ENCODE peak calls at places on chromosome 18, in nine cellular contexts. W, P, Y, J, A, G, O, C and M are unnamed samples.

GRCh38 chr18:57075716-57076400 is 71.0 kb upstream of the BOD1L2 start:
- DNase-seq in W (no peak), P (no peak), Y (no peak), J (no peak), A (no peak), G (no peak), O (no peak), C (no peak), M (no peak)

GRCh38 chr18:8361941-8362471 is 247.2 kb upstream of the RAB12 start:
- DNase-seq in W (no peak), P (no peak), Y (no peak), J (no peak), A (no peak), G (no peak), O (no peak), C (no peak), M (no peak)

GRCh38 chr18:56890632-56891031 is 239.5 kb downstream of the WDR7 start:
- DNase-seq in W (peak), P (no peak), Y (peak), J (no peak), A (no peak), G (no peak), O (peak), C (peak), M (no peak)

GRCh38 chr18:79988925-79989361 is 580 bp upstream of the TXNL4A start:
- DNase-seq in W (peak), P (no peak), Y (no peak), J (no peak), A (no peak), G (no peak), O (peak), C (peak), M (no peak)

GRCh38 chr18:31373641-31374040 is 2.9 kb upstream of the DSG4 start:
- DNase-seq in W (no peak), P (no peak), Y (no peak), J (no peak), A (no peak), G (no peak), O (no peak), C (no peak), M (no peak)

GRCh38 chr18:54737986-54738385 is 90.3 kb upstream of the RAB27B start:
- DNase-seq in W (peak), P (no peak), Y (no peak), J (no peak), A (no peak), G (no peak), O (peak), C (peak), M (no peak)

GRCh38 chr18:71673954-71674353 is 870.2 kb downstream of the CBLN2 start:
- DNase-seq in W (no peak), P (no peak), Y (no peak), J (no peak), A (no peak), G (no peak), O (no peak), C (no peak), M (no peak)

GRCh38 chr18:56382541-56382940 is 255.9 kb downstream of the TXNL1 start:
- DNase-seq in W (no peak), P (peak), Y (no peak), J (no peak), A (no peak), G (no peak), O (no peak), C (no peak), M (no peak)

GRCh38 chr18:49745051-49746014 is 68.0 kb downstream of the ACAA2 start:
- DNase-seq in W (no peak), P (no peak), Y (no peak), J (no peak), A (no peak), G (no peak), O (peak), C (no peak), M (no peak)

GRCh38 chr18:10477863-10478260 is 23.4 kb downstream of the APCDD1 start:
- DNase-seq in W (no peak), P (no peak), Y (no peak), J (no peak), A (no peak), G (no peak), O (no peak), C (no peak), M (no peak)

GRCh38 chr18:74153793-74154192 is 5.5 kb downstream of the TIMM21 start:
- DNase-seq in W (no peak), P (no peak), Y (no peak), J (no peak), A (no peak), G (no peak), O (no peak), C (no peak), M (no peak)

GRCh38 chr18:45910405-45911023 is 56.6 kb downstream of the EPG5 start:
- DNase-seq in W (peak), P (peak), Y (no peak), J (peak), A (peak), G (peak), O (peak), C (peak), M (peak)

GRCh38 chr18:45049548-45050307 is 369.0 kb downstream of the SETBP1 start:
- DNase-seq in W (no peak), P (no peak), Y (no peak), J (no peak), A (no peak), G (no peak), O (no peak), C (no peak), M (no peak)

GRCh38 chr18:32771169-32771751 is 1.6 kb downstream of the KLHL14 start:
- DNase-seq in W (no peak), P (no peak), Y (no peak), J (peak), A (no peak), G (no peak), O (no peak), C (peak), M (no peak)

GRCh38 chr18:49133112-49133511 is 182.3 kb upstream of the SMAD7 start:
- DNase-seq in W (no peak), P (no peak), Y (no peak), J (no peak), A (no peak), G (no peak), O (no peak), C (no peak), M (no peak)

GRCh38 chr18:744824-745597 is 32.6 kb upstream of the ENOSF1 start:
- DNase-seq in W (no peak), P (no peak), Y (no peak), J (no peak), A (no peak), G (no peak), O (no peak), C (no peak), M (no peak)

GRCh38 chr18:59067873-59068272 is 71.8 kb upstream of the SEC11C start:
- DNase-seq in W (peak), P (no peak), Y (no peak), J (peak), A (no peak), G (no peak), O (no peak), C (no peak), M (no peak)

GRCh38 chr18:34461266-34461665 is 236.6 kb upstream of the NOL4 start:
- DNase-seq in W (no peak), P (no peak), Y (no peak), J (no peak), A (no peak), G (no peak), O (no peak), C (no peak), M (no peak)

GRCh38 chr18:54261894-54262293 is 7.4 kb upstream of the POLI start:
- DNase-seq in W (no peak), P (no peak), Y (no peak), J (no peak), A (peak), G (no peak), O (no peak), C (no peak), M (no peak)

GRCh38 chr18:29147944-29148343 is 971.0 kb upstream of the CDH2 start:
- DNase-seq in W (peak), P (no peak), Y (no peak), J (no peak), A (no peak), G (no peak), O (peak), C (peak), M (no peak)

GRCh38 chr18:35376742-35377695 is at the start of gene ZNF396:
- DNase-seq in W (peak), P (peak), Y (peak), J (peak), A (peak), G (peak), O (peak), C (peak), M (peak)

GRCh38 chr18:78734614-78734945 is 245.0 kb upstream of the SALL3 start:
- DNase-seq in W (no peak), P (no peak), Y (no peak), J (no peak), A (no peak), G (no peak), O (no peak), C (no peak), M (no peak)

GRCh38 chr18:79489900-79490592 is 94.3 kb downstream of the NFATC1 start:
- DNase-seq in W (no peak), P (no peak), Y (no peak), J (no peak), A (no peak), G (no peak), O (no peak), C (no peak), M (no peak)

GRCh38 chr18:13562494-13563029 is 163.8 kb downstream of the FAM210A start:
- DNase-seq in W (no peak), P (no peak), Y (no peak), J (no peak), A (peak), G (no peak), O (no peak), C (no peak), M (no peak)

GRCh38 chr18:44680271-44681038 is at the start of gene SETBP1:
- DNase-seq in W (peak), P (peak), Y (peak), J (peak), A (peak), G (peak), O (no peak), C (no peak), M (no peak)

GRCh38 chr18:3624546-3624817 is 174.5 kb downstream of the TGIF1 start:
- DNase-seq in W (no peak), P (no peak), Y (no peak), J (no peak), A (no peak), G (no peak), O (no peak), C (no peak), M (no peak)

GRCh38 chr18:68679531-68679930 is 35.4 kb downstream of the TMX3 start:
- DNase-seq in W (peak), P (no peak), Y (peak), J (no peak), A (no peak), G (no peak), O (no peak), C (no peak), M (no peak)

GRCh38 chr18:69978743-69979715 is 31.4 kb upstream of the CD226 start:
- DNase-seq in W (no peak), P (no peak), Y (no peak), J (no peak), A (no peak), G (no peak), O (no peak), C (no peak), M (no peak)

GRCh38 chr18:37720706-37721105 is 155.1 kb upstream of the CELF4 start:
- DNase-seq in W (no peak), P (no peak), Y (no peak), J (no peak), A (no peak), G (no peak), O (no peak), C (no peak), M (no peak)

GRCh38 chr18:28712172-28712571 is 535.2 kb upstream of the CDH2 start:
- DNase-seq in W (no peak), P (no peak), Y (no peak), J (no peak), A (no peak), G (no peak), O (no peak), C (no peak), M (no peak)

GRCh38 chr18:40692871-40693270 is 1262.2 kb upstream of the PIK3C3 start:
- DNase-seq in W (no peak), P (no peak), Y (no peak), J (no peak), A (no peak), G (no peak), O (peak), C (no peak), M (no peak)

GRCh38 chr18:77105680-77106079 is 26.9 kb downstream of the MBP start:
- DNase-seq in W (no peak), P (no peak), Y (no peak), J (no peak), A (no peak), G (no peak), O (no peak), C (no peak), M (no peak)

GRCh38 chr18:22674300-22674699 is 256.6 kb upstream of the CTAGE1 start:
- DNase-seq in W (peak), P (no peak), Y (peak), J (no peak), A (no peak), G (no peak), O (peak), C (peak), M (no peak)

GRCh38 chr18:42614619-42615293 is 500.7 kb downstream of the RIT2 start:
- DNase-seq in W (no peak), P (no peak), Y (no peak), J (peak), A (no peak), G (no peak), O (peak), C (no peak), M (no peak)

GRCh38 chr18:24528857-24529256 is 68.4 kb downstream of the HRH4 start:
- DNase-seq in W (no peak), P (no peak), Y (no peak), J (no peak), A (no peak), G (no peak), O (no peak), C (no peak), M (no peak)

GRCh38 chr18:50193796-50194622 is 938 bp downstream of the MYO5B start:
- DNase-seq in W (no peak), P (no peak), Y (no peak), J (no peak), A (no peak), G (no peak), O (no peak), C (no peak), M (no peak)

GRCh38 chr18:1505856-1506255 is 601.2 kb downstream of the ADCYAP1 start:
- DNase-seq in W (no peak), P (no peak), Y (no peak), J (no peak), A (no peak), G (no peak), O (no peak), C (no peak), M (no peak)

GRCh38 chr18:34028341-34028740 is 196.4 kb downstream of the NOL4 start:
- DNase-seq in W (no peak), P (no peak), Y (no peak), J (no peak), A (no peak), G (no peak), O (no peak), C (no peak), M (no peak)

GRCh38 chr18:42730272-42730671 is 385.2 kb downstream of the RIT2 start:
- DNase-seq in W (no peak), P (no peak), Y (no peak), J (peak), A (no peak), G (no peak), O (no peak), C (peak), M (no peak)